ENCODE peak calls at places on chromosomes 5 and 9, in four cellular contexts. W, T, N and I are unnamed samples.

GRCh38 chr5:180910735-180911134 is 11.8 kb downstream of the BTNL8 start:
- DNase-seq in T (no peak), N (no peak), W (no peak), I (no peak)

GRCh38 chr9:93576296-93577044 is at the start of gene PHF2:
- DNase-seq in T (no peak), N (no peak), W (no peak), I (no peak)

GRCh38 chr9:91908746-91909145 is 41.3 kb downstream of the ROR2 start:
- DNase-seq in W (no peak), T (no peak), N (no peak), I (no peak)

GRCh38 chr5:149374303-149374702 is 4.8 kb downstream of the IL17B start:
- DNase-seq in T (no peak), W (no peak), N (no peak), I (no peak)

GRCh38 chr5:139474815-139475791 is 4.3 kb downstream of the SMIM33 start:
- DNase-seq in T (no peak), N (no peak), W (no peak), I (no peak)

GRCh38 chr9:76657265-76657664 is 107.0 kb upstream of the PCA3 start:
- DNase-seq in N (no peak), W (no peak), T (no peak), I (no peak)

GRCh38 chr5:132354828-132355765 is 14.4 kb upstream of the SLC22A5 start:
- DNase-seq in T (no peak), W (no peak), N (no peak), I (no peak)

GRCh38 chr5:42949348-42950090 is 90.6 kb downstream of the ANXA2R start:
- DNase-seq in W (no peak), T (peak), N (no peak), I (peak)

GRCh38 chr5:176901260-176902101 is 2.3 kb upstream of the HK3 start:
- DNase-seq in T (peak), N (no peak), W (no peak), I (no peak)

GRCh38 chr5:176902911-176903664 is 3.9 kb upstream of the HK3 start:
- DNase-seq in T (no peak), W (no peak), N (no peak), I (no peak)

GRCh38 chr5:176900783-176901204 is 1.6 kb upstream of the HK3 start:
- DNase-seq in N (no peak), W (no peak), T (no peak), I (no peak)

GRCh38 chr5:176904276-176904675 is 5.1 kb upstream of the HK3 start:
- DNase-seq in T (no peak), N (no peak), W (no peak), I (no peak)

GRCh38 chr5:176902102-176902814 is 3.1 kb upstream of the HK3 start:
- DNase-seq in T (no peak), N (no peak), W (no peak), I (no peak)
- TF ChIP-seq POLR2A in T (no peak), N (no peak), W (no peak), I (no peak)

DNA sequence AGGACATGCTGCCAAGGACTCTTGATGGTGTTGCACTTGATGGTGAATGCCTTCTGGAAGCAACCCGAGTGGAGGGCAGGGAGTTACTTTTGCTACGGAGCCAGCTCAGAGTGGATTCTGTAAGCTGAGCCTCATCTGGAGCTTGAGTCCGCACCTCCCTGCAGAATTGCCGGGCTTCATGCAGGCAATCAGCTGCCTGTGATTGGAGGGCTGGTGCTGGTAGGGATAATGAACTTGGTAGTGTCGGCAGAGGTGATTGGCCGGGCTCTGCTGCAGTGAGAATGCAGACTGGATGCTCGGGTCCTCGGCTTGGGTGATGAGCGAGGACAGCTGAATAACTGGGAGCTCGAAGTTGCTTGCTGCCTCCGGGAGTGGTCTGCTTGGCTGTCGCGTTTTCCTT is 23.1 kb downstream of the SLC25A25 start:
- DNase-seq in W (peak), N (no peak), T (no peak), I (peak)
- H2AFZ ChIP-seq in W (peak), N (no peak), T (no peak), I (no peak)

DNA sequence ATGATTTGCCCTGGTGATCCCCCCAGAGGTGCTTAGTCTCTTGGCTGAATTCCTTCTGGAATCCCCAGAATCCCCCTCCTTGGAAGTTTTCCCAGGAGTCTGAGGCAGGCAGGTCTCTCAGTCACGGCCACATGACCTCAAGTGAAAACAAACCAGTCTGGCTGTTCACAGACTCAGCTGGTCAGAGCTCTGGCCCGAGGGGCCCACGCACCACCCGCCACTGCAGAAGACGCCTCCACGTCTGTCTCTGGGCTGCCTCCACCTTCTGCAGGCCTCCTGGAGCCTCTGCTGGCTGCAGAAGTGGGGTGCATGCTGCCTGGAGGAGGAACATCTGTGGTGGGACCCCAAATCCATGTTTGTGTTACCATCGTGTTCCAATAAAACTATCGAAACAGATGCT is 52.5 kb downstream of the HRH2 start:
- DNase-seq in W (no peak), T (no peak), N (no peak), I (no peak)
- TF ChIP-seq MAX in W (no peak), T (no peak), N (no peak), I (no peak)

DNA sequence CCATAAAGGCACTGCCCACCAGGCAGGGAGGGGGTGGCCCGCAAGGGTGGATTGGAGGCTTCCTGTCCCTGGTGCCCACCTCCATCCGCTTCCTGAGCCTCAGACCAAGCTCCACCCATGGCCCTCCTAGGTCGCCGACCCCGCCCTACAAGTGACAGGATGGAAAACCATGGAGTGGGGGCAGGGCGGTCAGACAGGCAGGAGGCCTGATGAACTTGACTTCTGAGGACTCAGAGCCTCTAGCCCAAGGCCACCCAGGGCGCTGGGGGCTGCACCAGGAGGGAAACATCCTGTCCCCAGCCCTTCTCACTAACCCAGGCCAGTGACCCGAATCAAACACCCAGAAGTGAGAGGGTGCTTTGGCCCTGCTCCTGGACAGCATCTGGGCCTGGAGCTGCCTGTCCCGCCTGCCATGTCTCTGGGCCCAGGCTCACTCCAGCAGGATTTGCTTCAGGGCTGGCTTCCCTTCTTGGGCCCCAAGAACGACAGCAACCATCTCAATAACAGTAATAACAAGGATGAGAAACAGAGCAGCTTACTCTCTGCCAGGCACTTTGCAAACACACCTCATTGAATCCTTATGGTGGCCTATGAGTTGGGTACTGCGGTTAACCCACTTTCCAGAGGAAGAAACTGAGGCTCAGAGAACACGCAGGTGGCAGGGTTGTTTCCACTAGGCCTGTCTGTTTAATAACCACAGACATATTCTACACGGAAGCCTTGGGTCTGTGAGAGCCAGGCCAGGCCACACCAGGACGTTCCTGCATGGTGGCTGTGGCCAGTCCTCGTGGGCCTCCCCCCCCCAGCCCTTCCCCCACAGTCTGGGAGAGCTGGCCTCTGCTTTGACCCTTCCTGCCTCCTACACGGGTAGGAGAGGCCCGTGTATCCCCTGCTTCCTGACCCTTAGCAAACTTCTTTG is 4.4 kb upstream of the ST6GALNAC6 start:
- DNase-seq in N (no peak), T (no peak), W (no peak), I (peak)
- TF ChIP-seq POLR2A in N (no peak), T (peak), W (no peak), I (peak)

GRCh38 chr9:137305788-137306545 is 3.9 kb upstream of the NRARP start:
- DNase-seq in T (no peak), N (no peak), W (no peak), I (peak)

GRCh38 chr9:137306546-137307254 is 4.6 kb upstream of the NRARP start:
- DNase-seq in N (no peak), T (no peak), W (no peak), I (no peak)

GRCh38 chr9:137304383-137305059 is 2.5 kb upstream of the NRARP start:
- DNase-seq in N (no peak), W (no peak), T (no peak), I (no peak)

GRCh38 chr9:137303893-137304382 is 1.9 kb upstream of the NRARP start:
- DNase-seq in W (no peak), N (no peak), T (no peak), I (no peak)

GRCh38 chr9:137305060-137305787 is 3.2 kb upstream of the NRARP start:
- DNase-seq in W (no peak), T (no peak), N (no peak), I (peak)
- H2AFZ ChIP-seq in W (no peak), T (peak), N (no peak), I (peak)

GRCh38 chr5:147093138-147093537 is 141.7 kb upstream of the STK32A start:
- DNase-seq in W (no peak), T (no peak), N (no peak), I (no peak)

GRCh38 chr5:147095740-147096139 is 139.1 kb upstream of the STK32A start:
- DNase-seq in T (no peak), W (no peak), N (no peak), I (no peak)

GRCh38 chr5:147101654-147102053 is 133.2 kb upstream of the STK32A start:
- DNase-seq in W (no peak), N (no peak), T (no peak), I (no peak)

GRCh38 chr5:147098233-147098790 is 136.5 kb upstream of the STK32A start:
- DNase-seq in T (no peak), W (no peak), N (peak), I (peak)
- TF ChIP-seq MAX in T (no peak), W (no peak), N (no peak), I (no peak)

GRCh38 chr9:35191105-35191504 is 29.3 kb downstream of the UNC13B start:
- DNase-seq in N (no peak), W (no peak), T (no peak), I (no peak)

GRCh38 chr9:35180801-35181200 is 19.0 kb downstream of the UNC13B start:
- DNase-seq in T (no peak), W (no peak), N (no peak), I (no peak)

GRCh38 chr9:35186524-35186923 is 24.7 kb downstream of the UNC13B start:
- DNase-seq in N (no peak), T (no peak), W (no peak), I (no peak)
- TF ChIP-seq POLR2A in N (no peak), T (no peak), W (no peak), I (no peak)

DNA sequence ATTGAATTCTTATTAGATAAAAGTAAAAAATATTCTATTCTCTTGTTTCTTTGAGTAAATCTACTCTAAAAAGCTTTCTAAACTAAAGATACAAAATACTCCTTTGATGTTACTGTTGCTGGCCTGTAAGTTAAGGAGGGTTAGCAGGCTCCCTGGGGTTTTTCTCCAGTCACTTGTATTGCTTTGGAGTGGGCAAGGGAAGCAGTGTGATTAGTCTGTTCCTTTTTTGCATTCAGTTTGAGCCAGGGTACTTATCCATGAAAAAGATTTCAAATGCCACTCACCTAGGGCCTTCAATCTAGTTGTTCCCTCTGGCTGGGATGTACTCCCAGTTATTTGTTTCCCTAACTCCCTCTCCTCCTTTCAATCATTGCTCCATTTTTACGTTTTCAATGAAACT is 256.2 kb upstream of the SMC2 start:
- DNase-seq in W (peak), N (no peak), T (no peak), I (no peak)
- H2AFZ ChIP-seq in W (no peak), N (no peak), T (no peak), I (no peak)